ENCODE peak calls at places on chromosomes 16 and 17, in seven cellular contexts. One of them, this sample, is unnamed.

GRCh38 chr17:59451706-59452105 is 113.7 kb upstream of the DHX40 start:
- DNase-seq in NCI-H2081: no peak
- DNase-seq in HCEC 1CT: peak
- DNase-seq in HEK293T: no peak
- DNase-seq in GM04503: peak
- DNase-seq in activated CD8-positive, alpha-beta memory T cell treated with anti-CD3 and anti-CD28 coated beads for 48 hours: no peak
- DNase-seq in GM23248: peak
- DNase-seq in this sample: no peak

GRCh38 chr16:59859606-59860402 is 1125.7 kb upstream of the GOT2 start:
- DNase-seq in NCI-H2081: no peak
- DNase-seq in HCEC 1CT: no peak
- DNase-seq in HEK293T: no peak
- DNase-seq in GM04503: peak
- DNase-seq in activated CD8-positive, alpha-beta memory T cell treated with anti-CD3 and anti-CD28 coated beads for 48 hours: no peak
- DNase-seq in GM23248: peak
- DNase-seq in this sample: no peak

GRCh38 chr17:16374539-16374938 is 6.4 kb upstream of the UBB start:
- DNase-seq in NCI-H2081: no peak
- DNase-seq in HCEC 1CT: no peak
- DNase-seq in HEK293T: no peak
- DNase-seq in GM04503: no peak
- DNase-seq in activated CD8-positive, alpha-beta memory T cell treated with anti-CD3 and anti-CD28 coated beads for 48 hours: no peak
- DNase-seq in GM23248: no peak
- DNase-seq in this sample: no peak

GRCh38 chr17:77899494-77899893 is 59.0 kb upstream of the TNRC6C start:
- DNase-seq in NCI-H2081: no peak
- DNase-seq in HCEC 1CT: no peak
- DNase-seq in HEK293T: no peak
- DNase-seq in GM04503: no peak
- DNase-seq in activated CD8-positive, alpha-beta memory T cell treated with anti-CD3 and anti-CD28 coated beads for 48 hours: no peak
- DNase-seq in GM23248: no peak
- DNase-seq in this sample: no peak

GRCh38 chr16:78122774-78123315 is 23.4 kb downstream of the WWOX start:
- DNase-seq in NCI-H2081: peak
- DNase-seq in HCEC 1CT: peak
- DNase-seq in HEK293T: peak
- DNase-seq in GM04503: peak
- DNase-seq in activated CD8-positive, alpha-beta memory T cell treated with anti-CD3 and anti-CD28 coated beads for 48 hours: no peak
- DNase-seq in GM23248: peak
- DNase-seq in this sample: peak

GRCh38 chr16:8588703-8589292 is 1.5 kb downstream of the TMEM114 start:
- DNase-seq in NCI-H2081: no peak
- DNase-seq in HCEC 1CT: no peak
- DNase-seq in HEK293T: no peak
- DNase-seq in GM04503: no peak
- DNase-seq in activated CD8-positive, alpha-beta memory T cell treated with anti-CD3 and anti-CD28 coated beads for 48 hours: no peak
- DNase-seq in GM23248: no peak
- DNase-seq in this sample: no peak

GRCh38 chr16:12141556-12141955 is 165.0 kb downstream of the SNX29 start:
- DNase-seq in NCI-H2081: no peak
- DNase-seq in HCEC 1CT: peak
- DNase-seq in HEK293T: no peak
- DNase-seq in GM04503: no peak
- DNase-seq in activated CD8-positive, alpha-beta memory T cell treated with anti-CD3 and anti-CD28 coated beads for 48 hours: no peak
- DNase-seq in GM23248: no peak
- DNase-seq in this sample: no peak

GRCh38 chr17:80920406-80920805 is 71.2 kb upstream of the CHMP6 start:
- DNase-seq in NCI-H2081: no peak
- DNase-seq in HCEC 1CT: no peak
- DNase-seq in HEK293T: no peak
- DNase-seq in GM04503: no peak
- DNase-seq in activated CD8-positive, alpha-beta memory T cell treated with anti-CD3 and anti-CD28 coated beads for 48 hours: no peak
- DNase-seq in GM23248: no peak
- DNase-seq in this sample: no peak

GRCh38 chr17:48506246-48506645 is 24.6 kb downstream of the HOXB1 start:
- DNase-seq in NCI-H2081: no peak
- DNase-seq in HCEC 1CT: no peak
- DNase-seq in HEK293T: no peak
- DNase-seq in GM04503: no peak
- DNase-seq in activated CD8-positive, alpha-beta memory T cell treated with anti-CD3 and anti-CD28 coated beads for 48 hours: no peak
- DNase-seq in GM23248: peak
- DNase-seq in this sample: no peak

GRCh38 chr17:71905632-71906031 is 215.2 kb upstream of the SOX9 start:
- DNase-seq in NCI-H2081: no peak
- DNase-seq in HCEC 1CT: no peak
- DNase-seq in HEK293T: peak
- DNase-seq in GM04503: no peak
- DNase-seq in activated CD8-positive, alpha-beta memory T cell treated with anti-CD3 and anti-CD28 coated beads for 48 hours: no peak
- DNase-seq in GM23248: no peak
- DNase-seq in this sample: no peak

GRCh38 chr17:7146115-7146514 is 31.5 kb upstream of the ASGR2 start:
- DNase-seq in NCI-H2081: no peak
- DNase-seq in HCEC 1CT: no peak
- DNase-seq in HEK293T: no peak
- DNase-seq in GM04503: peak
- DNase-seq in activated CD8-positive, alpha-beta memory T cell treated with anti-CD3 and anti-CD28 coated beads for 48 hours: no peak
- DNase-seq in GM23248: no peak
- DNase-seq in this sample: no peak

GRCh38 chr17:19502517-19502916 is 31.1 kb upstream of the SLC47A1 start:
- DNase-seq in NCI-H2081: no peak
- DNase-seq in HCEC 1CT: no peak
- DNase-seq in HEK293T: no peak
- DNase-seq in GM04503: no peak
- DNase-seq in activated CD8-positive, alpha-beta memory T cell treated with anti-CD3 and anti-CD28 coated beads for 48 hours: no peak
- DNase-seq in GM23248: no peak
- DNase-seq in this sample: no peak

GRCh38 chr16:74936902-74937560 is 47.9 kb downstream of the WDR59 start:
- DNase-seq in NCI-H2081: no peak
- DNase-seq in HCEC 1CT: peak
- DNase-seq in HEK293T: no peak
- DNase-seq in GM04503: peak
- DNase-seq in activated CD8-positive, alpha-beta memory T cell treated with anti-CD3 and anti-CD28 coated beads for 48 hours: no peak
- DNase-seq in GM23248: peak
- DNase-seq in this sample: no peak

GRCh38 chr16:66427871-66428681 is 981 bp downstream of the BEAN1 start:
- DNase-seq in NCI-H2081: no peak
- DNase-seq in HCEC 1CT: no peak
- DNase-seq in HEK293T: no peak
- DNase-seq in GM04503: no peak
- DNase-seq in activated CD8-positive, alpha-beta memory T cell treated with anti-CD3 and anti-CD28 coated beads for 48 hours: no peak
- DNase-seq in GM23248: peak
- DNase-seq in this sample: no peak

GRCh38 chr16:20931066-20931465 is 30.5 kb downstream of the LYRM1 start:
- DNase-seq in NCI-H2081: no peak
- DNase-seq in HCEC 1CT: no peak
- DNase-seq in HEK293T: no peak
- DNase-seq in GM04503: no peak
- DNase-seq in activated CD8-positive, alpha-beta memory T cell treated with anti-CD3 and anti-CD28 coated beads for 48 hours: no peak
- DNase-seq in GM23248: peak
- DNase-seq in this sample: no peak

GRCh38 chr16:6335072-6335471 is 997.6 kb upstream of the RBFOX1 start:
- DNase-seq in NCI-H2081: no peak
- DNase-seq in HCEC 1CT: no peak
- DNase-seq in HEK293T: peak
- DNase-seq in GM04503: no peak
- DNase-seq in activated CD8-positive, alpha-beta memory T cell treated with anti-CD3 and anti-CD28 coated beads for 48 hours: no peak
- DNase-seq in GM23248: peak
- DNase-seq in this sample: peak

GRCh38 chr17:14301279-14301760 is 439 bp downstream of the HS3ST3B1 start:
- DNase-seq in NCI-H2081: no peak
- DNase-seq in HCEC 1CT: peak
- DNase-seq in HEK293T: no peak
- DNase-seq in GM04503: no peak
- DNase-seq in activated CD8-positive, alpha-beta memory T cell treated with anti-CD3 and anti-CD28 coated beads for 48 hours: no peak
- DNase-seq in GM23248: peak
- DNase-seq in this sample: peak

GRCh38 chr17:77838748-77839147 is 119.8 kb upstream of the TNRC6C start:
- DNase-seq in NCI-H2081: no peak
- DNase-seq in HCEC 1CT: no peak
- DNase-seq in HEK293T: no peak
- DNase-seq in GM04503: no peak
- DNase-seq in activated CD8-positive, alpha-beta memory T cell treated with anti-CD3 and anti-CD28 coated beads for 48 hours: no peak
- DNase-seq in GM23248: no peak
- DNase-seq in this sample: no peak

GRCh38 chr16:86514656-86515376 is 4.5 kb downstream of the FOXF1 start:
- DNase-seq in NCI-H2081: no peak
- DNase-seq in HCEC 1CT: no peak
- DNase-seq in HEK293T: no peak
- DNase-seq in GM04503: no peak
- DNase-seq in activated CD8-positive, alpha-beta memory T cell treated with anti-CD3 and anti-CD28 coated beads for 48 hours: no peak
- DNase-seq in GM23248: no peak
- DNase-seq in this sample: no peak